ENCODE peak calls at places on chromosomes 4 and X, in nine cellular contexts. Q, T, H, E, W, J, L, N and M are unnamed samples.

GRCh38 chr4:89939994-89940393 is 45.3 kb downstream of the MMRN1 start:
- DNase-seq in Q (no peak), T (no peak), H (no peak), E (no peak), W (peak; percentile 11), J (no peak), L (no peak), N (peak; percentile 31), M (no peak)

GRCh38 chrX:15864629-15865028 is 10.0 kb upstream of the AP1S2 start:
- DNase-seq in Q (no peak), T (no peak), H (no peak), E (no peak), W (no peak), J (peak; percentile 60), L (no peak), N (no peak), M (no peak)

GRCh38 chr4:13313856-13314255 is 170.3 kb downstream of the RAB28 start:
- DNase-seq in Q (no peak), T (no peak), H (no peak), E (no peak), W (no peak), J (no peak), L (no peak), N (no peak), M (no peak)

GRCh38 chrX:149682031-149682430 is 29.8 kb upstream of the MAGEA11 start:
- DNase-seq in Q (no peak), T (no peak), H (no peak), E (no peak), W (no peak), J (no peak), L (no peak), N (no peak), M (no peak)

GRCh38 chr4:144295286-144295995 is 154.9 kb upstream of the GYPA start:
- DNase-seq in Q (no peak), T (no peak), H (no peak), E (no peak), W (peak; percentile 71), J (peak; percentile 1), L (no peak), N (no peak), M (no peak)

GRCh38 chr4:26632916-26633315 is 49.0 kb downstream of the TBC1D19 start:
- DNase-seq in Q (no peak), T (no peak), H (no peak), E (no peak), W (no peak), J (no peak), L (no peak), N (no peak), M (no peak)

GRCh38 chrX:116345953-116346352 is 90.5 kb upstream of the SLC6A14 start:
- DNase-seq in Q (no peak), T (no peak), H (no peak), E (no peak), W (no peak), J (no peak), L (no peak), N (no peak), M (no peak)

GRCh38 chrX:153878969-153879653 is 6.9 kb downstream of the L1CAM start:
- DNase-seq in Q (no peak), T (no peak), H (no peak), E (no peak), W (no peak), J (no peak), L (no peak), N (no peak), M (no peak)

GRCh38 chrX:15334561-15334960 is 762 bp downstream of the PIGA start:
- DNase-seq in Q (peak; percentile 48), T (no peak), H (peak; percentile 6), E (no peak), W (peak; percentile 19), J (peak; percentile 23), L (no peak), N (peak; percentile 52), M (peak; percentile 1)

GRCh38 chr4:138659640-138660325 is 355.8 kb upstream of the NOCT start:
- DNase-seq in Q (no peak), T (no peak), H (no peak), E (no peak), W (peak; percentile 76), J (no peak), L (no peak), N (no peak), M (no peak)

GRCh38 chr4:122824616-122825015 is 2.0 kb upstream of the FGF2 start:
- DNase-seq in Q (no peak), T (no peak), H (no peak), E (no peak), W (no peak), J (peak; percentile 20), L (no peak), N (no peak), M (no peak)

GRCh38 chr4:99207911-99208718 is 10.9 kb downstream of the ADH6 start:
- DNase-seq in Q (no peak), T (no peak), H (no peak), E (no peak), W (peak; percentile 55), J (peak; percentile 53), L (no peak), N (no peak), M (no peak)
- H3K27ac ChIP-seq in Q (no peak overlapping the region), T (peak overlapping the region; percentile 8), H (no peak overlapping the region), E (peak overlapping the region; percentile 94), W (no peak overlapping the region), J (peak overlapping the region; percentile 81), L (no peak overlapping the region), N (no peak overlapping the region), M (no peak overlapping the region)

DNA sequence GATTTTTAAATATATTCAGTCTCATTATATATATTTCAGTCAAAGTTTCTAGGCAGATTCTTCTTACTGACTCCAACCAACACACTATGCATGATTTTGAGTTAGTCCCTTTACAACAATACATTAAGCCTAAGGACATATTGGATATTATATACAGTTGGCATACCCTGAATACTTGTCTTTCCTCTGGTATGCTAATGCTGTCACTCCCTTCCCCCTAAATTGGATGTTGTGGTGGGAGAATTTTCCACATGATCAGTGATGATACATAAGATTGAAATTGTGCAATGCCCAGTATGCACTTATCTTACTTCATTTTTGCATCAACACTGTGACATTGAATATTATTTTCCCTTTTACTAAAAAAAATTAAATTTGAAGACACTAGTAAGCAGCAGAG is 935.2 kb downstream of the PCDH7 start:
- DNase-seq in Q (no peak), T (no peak), H (no peak), E (no peak), W (peak; percentile 49), J (peak; percentile 17), L (no peak), N (no peak), M (no peak)
- H3K9me3 ChIP-seq in Q (peaks cover 2% of the 10 kb centered on the region), T (no peaks in the 10 kb centered on the region), H (no peaks in the 10 kb centered on the region), E (no peaks in the 10 kb centered on the region), W (no peaks in the 10 kb centered on the region), J (no peaks in the 10 kb centered on the region), L (no peaks in the 10 kb centered on the region), N (peaks cover 10% of the 10 kb centered on the region), M (no peaks in the 10 kb centered on the region)

DNA sequence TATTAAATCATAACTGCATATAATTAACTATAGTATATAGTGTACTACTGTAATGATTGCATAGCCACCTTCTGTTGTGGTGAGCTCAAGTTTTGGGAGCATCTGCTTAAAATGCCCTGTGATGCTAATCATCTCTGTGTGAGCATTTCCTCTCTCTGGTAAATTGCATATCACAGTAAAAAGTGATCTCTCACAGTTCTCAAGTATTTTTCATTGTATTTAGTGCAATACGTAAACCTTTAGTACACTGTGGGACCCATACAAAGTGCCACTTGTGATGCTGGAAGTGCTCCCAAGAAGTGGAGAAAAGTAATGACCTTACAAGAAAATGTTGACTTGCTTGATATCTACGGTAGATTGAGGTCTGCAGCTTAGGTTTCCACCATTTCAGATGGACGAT is 82.0 kb downstream of the WWC2 start:
- DNase-seq in Q (no peak), T (no peak), H (no peak), E (no peak), W (no peak), J (no peak), L (no peak), N (no peak), M (no peak)
- H3K4me1 ChIP-seq in Q (no peaks in the 10 kb centered on the region), T (peaks cover 9% of the 10 kb centered on the region), H (peaks cover 3% of the 10 kb centered on the region), E (no peaks in the 10 kb centered on the region), W (peaks cover 17% of the 10 kb centered on the region), J (peaks cover 10% of the 10 kb centered on the region), L (peaks cover 6% of the 10 kb centered on the region), N (no peaks in the 10 kb centered on the region), M (no peaks in the 10 kb centered on the region)

DNA sequence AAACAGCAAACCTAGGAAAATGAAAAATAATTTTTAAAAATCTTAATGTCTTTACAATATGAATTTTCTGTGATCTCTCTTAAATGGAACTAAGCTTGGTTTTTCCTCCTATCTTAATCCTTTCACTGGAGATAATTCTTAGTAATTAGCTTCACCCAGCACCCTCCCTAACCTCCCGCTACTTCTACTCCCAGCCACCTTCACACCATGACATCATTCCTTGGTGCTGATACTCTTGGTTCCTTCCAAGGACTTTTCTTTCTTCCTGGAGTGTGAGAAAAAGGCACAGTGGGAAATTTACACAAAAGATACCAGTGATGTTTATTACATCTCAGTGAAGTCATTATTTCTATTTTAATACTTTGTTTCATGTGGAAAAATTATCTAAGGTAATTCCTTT is 163.6 kb upstream of the PLAC1 start:
- DNase-seq in Q (no peak), T (no peak), H (no peak), E (no peak), W (no peak), J (peak; percentile 9), L (no peak), N (no peak), M (no peak)
- H3K27ac ChIP-seq in Q (no peak overlapping the region), T (peak overlapping the region; percentile 60), H (no peak overlapping the region), E (no peak overlapping the region), W (no peak overlapping the region), J (no peak overlapping the region), L (no peak overlapping the region), N (no peak overlapping the region), M (no peak overlapping the region)